ENCODE peak calls at places on chromosomes 4 and X, in six cellular contexts. T is nucleus accumbens; C is left kidney; R is heart right ventricle; B is stimulated activated CD8-positive, alpha-beta memory T cell treated with anti-CD3 and anti-CD28 coated beads, Interleukin-4, amount 100 ng/mL, for 4 hours; F is T-helper 1 cell. M is an unnamed sample.

GRCh38 chr4:165379662-165380061 is 854 bp downstream of the CPE start:
- DNase-seq in T (no peak), C (peak; percentile 68), R (peak; percentile 23), B (no peak), F (no peak), M (no peak)

GRCh38 chr4:71487324-71487677 is 148.5 kb downstream of the SLC4A4 start:
- DNase-seq in T (no peak), C (peak; percentile 90), R (no peak), B (no peak), F (no peak), M (no peak)

GRCh38 chrX:133475521-133475920 is 60.2 kb upstream of the GPC4 start:
- DNase-seq in T (no peak), C (peak; percentile 18), R (peak; percentile 5), B (no peak), F (no peak), M (no peak)

GRCh38 chr4:38128478-38129451 is 168.6 kb downstream of the PTTG2 start:
- DNase-seq in T (no peak), C (no peak), R (no peak), B (peak; percentile 15), F (peak; percentile 32), M (peak; percentile 66)

GRCh38 chr4:37662861-37663390 is 23.2 kb downstream of the RELL1 start:
- DNase-seq in T (no peak), C (no peak), R (peak; percentile 68), B (no peak), F (no peak), M (no peak)

GRCh38 chr4:141077611-141078225 is 55.6 kb downstream of the RNF150 start:
- DNase-seq in T (no peak), C (no peak), R (peak; percentile 18), B (no peak), F (no peak), M (no peak)

GRCh38 chr4:65918217-65918616 is 247.9 kb upstream of the EPHA5 start:
- DNase-seq in T (no peak), C (peak; percentile 7), R (no peak), B (no peak), F (no peak), M (no peak)

GRCh38 chrX:48071064-48071985 is at the start of gene ZNF630:
- DNase-seq in T (peak; percentile 42), C (peak; percentile 92), R (peak; percentile 77), B (no peak), F (peak; percentile 26), M (peak; percentile 64)

GRCh38 chr4:85495621-85496020 is 20.7 kb downstream of the ARHGAP24 start:
- DNase-seq in T (no peak), C (no peak), R (peak; percentile 31), B (no peak), F (no peak), M (no peak)

GRCh38 chrX:152926279-152926678 is 28.4 kb downstream of the ZNF185 start:
- DNase-seq in T (peak; percentile 19), C (peak; percentile 74), R (no peak), B (no peak), F (no peak), M (peak; percentile 56)

GRCh38 chrX:57951666-57952319 is 41.5 kb upstream of the ZXDA start:
- DNase-seq in T (no peak), C (no peak), R (peak; percentile 7), B (no peak), F (no peak), M (no peak)

GRCh38 chrX:68186552-68187262 is 246.6 kb downstream of the OPHN1 start:
- DNase-seq in T (no peak), C (no peak), R (no peak), B (no peak), F (no peak), M (no peak)

GRCh38 chrX:93585661-93586060 is 87.7 kb downstream of the NAP1L3 start:
- DNase-seq in T (no peak), C (no peak), R (no peak), B (no peak), F (no peak), M (no peak)

GRCh38 chr4:185597532-185598188 is 62.4 kb upstream of the PDLIM3 start:
- DNase-seq in T (peak; percentile 57), C (peak; percentile 88), R (peak; percentile 82), B (peak; percentile 59), F (peak; percentile 60), M (peak; percentile 68)

GRCh38 chr4:150994721-150995120 is 20.4 kb downstream of the LRBA start:
- DNase-seq in T (no peak), C (no peak), R (no peak), B (no peak), F (no peak), M (no peak)

GRCh38 chr4:72895408-72895807 is 174.1 kb downstream of the COX18 start:
- DNase-seq in T (no peak), C (no peak), R (no peak), B (no peak), F (no peak), M (no peak)

GRCh38 chr4:148415500-148415899 is 26.7 kb downstream of the NR3C2 start:
- DNase-seq in T (no peak), C (peak; percentile 39), R (no peak), B (no peak), F (no peak), M (no peak)

M was measured in activated naive CD8-positive, alpha-beta T cell treated with anti-CD3 and anti-CD28 coated beads, Interleukin-2, amount 50 U/mL, for 24 hours.